ENCODE peak calls at places on chromosomes 1 and 21, in five cellular contexts. L is WTC11, E is fibroblast of pulmonary artery, Z is dorsolateral prefrontal cortex, C is HFF-Myc. K is an unnamed sample.

GRCh38 chr1:200162861-200163260 is 135.4 kb downstream of the NR5A2 start:
- DNase-seq in L (no peak), E (no peak), Z (no peak), C (no peak), K (no peak)

GRCh38 chr1:55639051-55639450 is 423.9 kb upstream of the USP24 start:
- DNase-seq in L (no peak), E (no peak), Z (no peak), C (no peak), K (no peak)

GRCh38 chr1:244970236-244970652 is 105.9 kb upstream of the HNRNPU start:
- DNase-seq in L (peak), E (peak), Z (no peak), C (peak), K (no peak)

GRCh38 chr1:160079448-160079847 is 1.9 kb upstream of the KCNJ9 start:
- DNase-seq in L (no peak), E (no peak), Z (no peak), C (no peak), K (no peak)

GRCh38 chr1:184285401-184286087 is 101.3 kb upstream of the C1orf21 start:
- DNase-seq in L (no peak), E (no peak), Z (no peak), C (no peak), K (no peak)

GRCh38 chr1:94801919-94802546 is 18.1 kb upstream of the SLC44A3 start:
- DNase-seq in L (peak), E (peak), Z (no peak), C (peak), K (peak)

GRCh38 chr1:188652678-188653077 is 1823.9 kb downstream of the PLA2G4A start:
- DNase-seq in L (no peak), E (peak), Z (no peak), C (no peak), K (no peak)

GRCh38 chr1:36324322-36324802 is 917 bp upstream of the EVA1B start:
- DNase-seq in L (no peak), E (peak), Z (no peak), C (no peak), K (no peak)

GRCh38 chr21:31363720-31364119 is 19.7 kb upstream of the TIAM1 start:
- DNase-seq in L (no peak), E (no peak), Z (no peak), C (no peak), K (no peak)

GRCh38 chr1:4602536-4603316 is 51.7 kb upstream of the AJAP1 start:
- DNase-seq in L (no peak), E (no peak), Z (peak), C (no peak), K (no peak)

GRCh38 chr1:155725142-155725541 is 36.3 kb downstream of the DAP3 start:
- DNase-seq in L (no peak), E (no peak), Z (no peak), C (no peak), K (no peak)

DNA sequence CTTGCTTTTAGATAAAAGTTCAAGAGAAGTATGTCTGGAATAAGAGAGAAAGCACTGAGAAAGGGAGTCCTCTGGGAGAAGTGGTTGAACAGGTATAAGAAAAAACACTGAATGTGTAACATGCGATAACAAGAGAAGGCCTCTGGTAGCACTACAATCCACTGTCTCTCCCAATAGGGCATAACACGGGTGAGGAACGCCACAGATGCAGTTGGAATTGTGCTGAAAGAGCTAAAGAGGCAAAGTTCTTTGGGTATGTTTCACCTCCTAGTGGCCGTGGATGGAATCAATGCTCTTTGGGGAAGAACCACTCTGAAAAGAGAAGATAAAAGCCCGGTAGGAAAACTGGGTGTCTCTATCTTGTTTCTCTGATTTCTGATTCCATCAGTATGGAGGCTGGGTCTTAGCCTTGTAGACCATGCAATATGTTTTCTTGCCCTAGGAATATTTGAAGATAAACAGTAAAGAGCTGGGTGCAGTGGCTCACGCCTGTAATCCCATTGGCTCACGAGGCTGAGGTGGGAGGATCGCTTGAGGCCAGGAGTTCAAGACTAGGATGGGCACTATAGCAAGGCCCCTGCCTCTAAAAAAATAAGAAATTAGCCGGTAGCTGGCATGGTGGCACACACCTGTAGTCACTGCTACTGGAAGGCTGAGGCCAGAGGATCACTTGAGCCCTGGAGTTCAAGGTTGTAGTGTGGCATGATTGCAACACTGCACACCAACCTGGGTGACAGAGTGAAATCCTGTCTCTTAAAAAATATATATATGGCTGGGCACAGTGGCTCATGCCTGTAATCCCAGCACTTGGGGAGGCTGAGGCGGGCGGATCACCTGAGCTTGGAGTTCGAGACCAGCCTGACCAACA is 40.4 kb downstream of the DAP3 start:
- DNase-seq in L (peak), E (peak), Z (peak), C (peak), K (peak)
- TF ChIP-seq CTCF in L (peak), E (peak), Z (peak), C (peak), K (peak)

GRCh38 chr1:86423473-86423872 is 498 bp upstream of the CLCA2 start:
- DNase-seq in L (no peak), E (no peak), Z (no peak), C (no peak), K (no peak)

GRCh38 chr1:86416343-86416742 is 7.6 kb upstream of the CLCA2 start:
- DNase-seq in L (no peak), E (no peak), Z (no peak), C (no peak), K (peak)

GRCh38 chr1:86421601-86422280 is 2.2 kb upstream of the CLCA2 start:
- DNase-seq in L (no peak), E (peak), Z (no peak), C (no peak), K (no peak)

GRCh38 chr1:86423873-86424272 is at the start of gene CLCA2:
- DNase-seq in L (no peak), E (no peak), Z (no peak), C (no peak), K (no peak)

DNA sequence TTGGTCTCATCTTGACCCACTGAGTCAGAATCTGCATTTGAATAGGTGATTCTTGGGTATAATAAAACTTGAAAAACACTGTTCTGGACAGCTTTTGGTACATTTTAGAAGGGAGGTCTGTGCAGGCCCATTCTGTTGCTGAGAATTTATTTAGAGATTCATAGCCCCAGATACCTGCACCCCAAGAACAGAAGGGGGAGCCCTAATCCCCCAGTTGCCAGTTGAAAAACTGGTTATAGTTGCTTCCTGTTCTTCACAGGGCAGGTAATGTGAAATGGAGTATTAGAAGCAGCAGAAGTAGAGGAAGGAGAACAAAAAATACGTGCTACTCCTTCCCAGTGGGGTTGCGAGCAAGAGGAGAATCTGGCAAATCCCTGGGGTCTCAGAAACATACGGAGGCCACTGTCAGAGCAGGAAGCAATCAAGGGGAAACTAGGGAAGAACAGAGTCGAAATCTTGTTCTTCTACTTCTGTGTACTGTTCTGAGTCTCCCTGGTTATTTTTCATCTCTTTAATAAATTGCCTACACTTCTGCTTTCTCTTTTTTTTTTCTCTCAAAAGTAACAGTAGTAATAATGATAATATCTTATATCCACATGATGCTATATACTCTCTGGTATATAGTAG is 4.6 kb upstream of the CLCA2 start:
- DNase-seq in L (peak), E (peak), Z (no peak), C (no peak), K (peak)
- TF ChIP-seq CTCF in L (peak), E (peak), Z (peak), C (peak), K (peak)

DNA sequence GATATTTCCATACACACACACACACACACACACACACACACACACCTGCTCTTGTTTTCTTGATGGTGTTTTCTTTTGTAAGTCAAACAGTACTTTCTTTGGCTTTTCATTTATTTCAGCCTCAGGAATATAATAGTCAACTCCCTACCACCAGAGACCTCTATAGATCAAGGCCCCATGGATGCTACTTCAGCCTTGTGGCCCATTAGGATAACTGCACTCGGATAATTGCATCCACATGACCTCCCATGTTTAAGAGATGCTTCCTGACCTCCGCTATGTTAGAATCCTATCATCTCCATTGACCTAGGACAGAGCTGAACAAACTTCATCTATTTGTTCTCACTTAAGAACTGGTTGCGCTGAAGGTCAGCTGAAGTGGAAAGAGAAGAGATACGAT is 1094.0 kb upstream of the B3GALT2 start:
- DNase-seq in L (no peak), E (no peak), Z (no peak), C (no peak), K (no peak)
- TF ChIP-seq CTCF in L (no peak), E (no peak), Z (no peak), C (no peak), K (no peak)

GRCh38 chr1:239008568-239008967 is 377.8 kb upstream of the CHRM3 start:
- DNase-seq in L (no peak), E (no peak), Z (no peak), C (no peak), K (no peak)
- TF ChIP-seq CTCF in L (no peak), E (no peak), Z (no peak), C (no peak), K (no peak)

GRCh38 chr1:3470650-3471355 is 16.3 kb downstream of the ARHGEF16 start:
- DNase-seq in L (peak), E (no peak), Z (no peak), C (no peak), K (no peak)

GRCh38 chr1:3471356-3472087 is 17.1 kb downstream of the ARHGEF16 start:
- DNase-seq in L (peak), E (peak), Z (peak), C (no peak), K (no peak)

GRCh38 chr1:3472906-3473305 is 18.4 kb downstream of the ARHGEF16 start:
- DNase-seq in L (no peak), E (no peak), Z (no peak), C (no peak), K (no peak)

GRCh38 chr1:3473381-3473844 is 18.9 kb downstream of the ARHGEF16 start:
- DNase-seq in L (no peak), E (peak), Z (no peak), C (peak), K (no peak)

DNA sequence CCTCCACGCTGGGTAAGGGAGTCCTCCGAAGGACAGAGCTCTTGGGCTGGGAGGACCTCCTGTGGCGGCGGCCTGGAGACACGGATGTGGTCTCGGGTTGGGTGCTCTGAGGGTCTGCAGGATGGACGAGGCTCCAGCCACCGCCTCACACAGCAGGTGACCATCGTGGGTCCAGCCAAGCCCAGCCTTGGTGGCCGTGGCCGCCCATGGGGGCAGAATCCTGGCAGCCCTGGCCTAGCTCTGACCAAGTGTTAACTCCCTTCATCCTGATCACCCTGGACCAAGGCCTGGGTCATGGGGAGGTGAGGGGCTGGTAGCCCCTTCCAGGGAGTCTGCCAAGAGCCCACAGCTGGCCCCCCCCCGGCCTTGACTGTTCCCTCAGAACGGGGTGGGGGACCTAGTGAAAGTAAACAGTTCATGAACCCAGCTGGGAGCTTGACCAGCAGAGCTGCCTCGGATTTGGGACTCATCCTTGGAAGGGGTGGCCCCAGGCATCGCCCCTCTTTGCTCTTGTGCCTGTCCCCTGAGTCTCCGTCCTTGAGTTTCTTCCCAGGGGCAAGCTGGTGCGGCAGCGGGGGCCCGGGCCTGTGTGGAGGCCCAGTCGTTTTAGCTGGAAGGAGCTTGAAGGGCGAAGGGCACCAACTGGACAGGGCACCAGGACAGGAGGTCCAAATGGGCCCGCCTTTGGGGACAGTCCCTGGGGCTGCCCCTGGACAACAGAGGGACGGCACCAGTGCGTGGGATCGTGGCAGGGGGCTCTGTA is 17.8 kb downstream of the ARHGEF16 start:
- DNase-seq in L (no peak), E (no peak), Z (no peak), C (no peak), K (no peak)
- TF ChIP-seq CTCF in L (no peak), E (no peak), Z (no peak), C (no peak), K (no peak)

GRCh38 chr1:51792864-51793263 is 85.7 kb downstream of the NRDC start:
- DNase-seq in L (no peak), E (peak), Z (no peak), C (peak), K (no peak)
- TF ChIP-seq CTCF in L (no peak), E (no peak), Z (no peak), C (no peak), K (no peak)

DNA sequence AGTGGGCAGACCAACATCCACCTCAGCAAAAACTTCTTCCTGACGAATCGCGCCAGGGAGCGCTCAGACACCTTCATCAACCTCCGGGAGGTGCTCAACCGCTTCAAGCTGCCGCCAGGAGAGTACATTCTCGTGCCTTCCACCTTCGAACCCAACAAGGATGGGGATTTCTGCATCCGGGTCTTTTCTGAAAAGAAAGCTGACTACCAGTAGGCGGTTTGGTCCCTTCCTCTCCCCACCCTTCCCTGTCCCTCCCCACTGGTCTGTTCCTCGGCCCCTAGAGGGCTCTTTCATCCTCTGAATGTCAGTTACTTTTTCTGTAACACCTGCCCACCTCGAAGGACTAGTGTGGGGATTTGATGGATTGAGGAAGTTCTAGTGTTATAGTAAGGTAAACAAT is 46.9 kb downstream of the CAPN2 start:
- DNase-seq in L (peak), E (no peak), Z (no peak), C (no peak), K (no peak)
- TF ChIP-seq CTCF in L (no peak), E (no peak), Z (no peak), C (no peak), K (no peak)

DNA sequence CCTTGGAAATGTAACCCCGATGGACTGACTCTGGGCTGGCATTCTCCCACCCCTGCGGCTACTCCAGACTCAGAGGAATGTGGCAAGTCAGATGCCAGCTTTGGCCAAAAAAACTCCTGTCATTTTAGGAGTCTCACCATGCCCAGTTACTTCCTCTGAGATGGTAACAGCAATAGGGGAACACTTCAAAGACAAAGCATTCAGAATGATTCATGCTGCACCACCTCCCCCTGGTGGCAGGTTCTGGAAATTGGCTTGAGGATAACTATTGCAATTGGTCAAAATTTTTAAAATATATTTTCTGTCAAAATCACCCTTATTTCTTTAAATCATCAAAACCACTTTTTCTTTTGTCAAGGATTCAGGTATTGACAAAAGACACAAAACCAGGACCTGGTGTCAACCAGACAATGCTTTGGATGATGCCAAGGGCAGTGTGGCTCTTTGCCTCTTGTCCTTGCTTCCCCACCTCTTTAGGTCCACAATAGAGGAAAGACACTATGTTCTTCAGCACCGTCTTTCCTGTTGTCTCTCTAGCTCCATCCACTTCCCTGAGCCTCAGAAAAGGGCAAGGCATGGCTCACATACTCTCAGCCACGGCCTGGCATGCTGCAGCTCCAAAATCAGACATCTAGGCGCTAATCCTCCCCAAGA is 9.9 kb upstream of the CDCA8 start:
- DNase-seq in L (peak), E (peak), Z (peak), C (no peak), K (peak)
- TF ChIP-seq CTCF in L (peak), E (peak), Z (peak), C (peak), K (peak)

GRCh38 chr1:214551436-214552173 is at the start of gene PTPN14:
- DNase-seq in L (peak), E (peak), Z (peak), C (peak), K (peak)
- TF ChIP-seq CTCF in L (no peak), E (peak), Z (no peak), C (peak), K (peak)

GRCh38 chr1:2516124-2516523 is 10.3 kb downstream of the PANK4 start:
- DNase-seq in L (no peak), E (no peak), Z (no peak), C (no peak), K (no peak)

GRCh38 chr1:2515763-2516080 is 10.7 kb downstream of the PANK4 start:
- DNase-seq in L (no peak), E (no peak), Z (no peak), C (no peak), K (no peak)

GRCh38 chr1:2516946-2517345 is 9.4 kb downstream of the PANK4 start:
- DNase-seq in L (no peak), E (no peak), Z (no peak), C (no peak), K (no peak)

GRCh38 chr1:2513939-2514650 is 12.3 kb downstream of the PANK4 start:
- DNase-seq in L (no peak), E (no peak), Z (no peak), C (no peak), K (no peak)

DNA sequence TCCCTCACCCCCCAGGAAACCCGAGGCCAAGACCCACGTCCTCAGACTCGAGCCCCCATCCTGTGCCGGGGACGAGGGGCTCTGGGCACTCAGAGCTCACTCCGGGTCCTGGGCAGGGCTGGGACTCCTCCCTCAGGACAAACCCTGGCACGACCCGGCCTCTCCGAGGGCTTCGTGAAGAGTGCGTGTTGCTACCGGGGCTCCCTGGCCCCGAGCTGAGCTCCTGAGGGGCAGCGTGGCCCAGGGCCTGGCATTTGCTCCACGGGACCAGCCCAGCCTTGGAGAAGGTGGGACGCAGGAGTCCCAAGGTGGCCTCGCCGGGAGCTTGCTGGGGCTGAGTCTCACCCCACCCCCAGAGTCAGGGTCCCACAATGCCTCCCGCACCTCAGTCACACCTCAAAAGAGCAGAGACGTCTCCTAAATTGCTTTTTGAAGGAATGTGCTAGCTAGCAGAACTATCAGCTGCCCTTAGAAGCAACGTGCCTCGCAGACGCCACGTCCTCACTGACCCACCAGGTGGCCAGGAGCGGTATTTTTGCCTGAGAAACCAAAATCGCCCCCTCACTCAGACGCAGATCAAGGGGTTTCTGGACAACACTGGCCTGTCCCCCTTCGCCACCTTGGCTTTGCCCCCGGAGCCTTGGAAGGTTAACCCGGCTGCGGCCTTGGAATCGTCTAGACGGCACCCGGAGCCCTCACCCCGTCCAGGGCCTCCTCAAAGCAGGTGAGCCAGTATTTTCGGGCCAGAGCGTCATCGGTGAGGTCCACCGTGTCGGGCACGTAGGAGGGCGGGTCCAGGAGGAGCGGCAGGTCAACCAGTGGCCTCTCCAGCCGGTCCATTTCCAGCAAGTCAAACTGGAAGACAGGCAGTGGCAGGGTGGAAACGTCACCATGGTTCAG is 11.3 kb downstream of the PANK4 start:
- DNase-seq in L (no peak), E (no peak), Z (no peak), C (no peak), K (no peak)
- TF ChIP-seq CTCF in L (no peak), E (no peak), Z (no peak), C (no peak), K (no peak)